ENCODE peak calls at places on chromosomes 5 and 9, in four cellular contexts. H, U, A and Z are unnamed samples.

GRCh38 chr5:64811050-64811640 is 42.4 kb downstream of the CWC27 start:
- DNase-seq in H (peak), U (peak), A (peak), Z (no peak)

GRCh38 chr5:75522542-75522941 is 10.9 kb downstream of the POLK start:
- DNase-seq in U (no peak), H (no peak), A (no peak), Z (no peak)

GRCh38 chr5:76270214-76270613 is 132.9 kb upstream of the IQGAP2 start:
- DNase-seq in A (no peak), U (no peak), H (peak), Z (no peak)

GRCh38 chr5:52139888-52140580 is 647.7 kb upstream of the ITGA1 start:
- DNase-seq in U (no peak), A (no peak), H (no peak), Z (no peak)

GRCh38 chr9:128118971-128119665 is 8.4 kb downstream of the PTGES2 start:
- DNase-seq in A (no peak), U (no peak), H (no peak), Z (no peak)

GRCh38 chr5:55604611-55605067 is 69.9 kb upstream of the PLPP1 start:
- DNase-seq in A (no peak), H (peak), U (no peak), Z (no peak)

GRCh38 chr9:88238281-88238571 is 100.0 kb upstream of the SPATA31C2 start:
- DNase-seq in H (no peak), A (no peak), U (no peak), Z (no peak)

GRCh38 chr5:144292029-144292428 is 121.4 kb downstream of the KCTD16 start:
- DNase-seq in U (no peak), A (no peak), H (no peak), Z (no peak)

GRCh38 chr9:97419315-97419867 is 7.5 kb downstream of the TDRD7 start:
- DNase-seq in A (no peak), U (no peak), H (peak), Z (no peak)

GRCh38 chr5:14265574-14265973 is 122.4 kb downstream of the TRIO start:
- DNase-seq in U (no peak), H (peak), A (no peak), Z (no peak)

GRCh38 chr5:132543472-132544201 is at the start of gene IL5:
- DNase-seq in H (no peak), U (no peak), A (no peak), Z (no peak)

GRCh38 chr5:56669534-56670483 is 145.5 kb upstream of the MAP3K1 start:
- DNase-seq in H (peak), A (no peak), U (peak), Z (no peak)

GRCh38 chr5:93571111-93571977 is 9.7 kb downstream of the NR2F1-AS1 start:
- DNase-seq in A (no peak), H (no peak), U (no peak), Z (no peak)

GRCh38 chr5:34731435-34732232 is 75.5 kb downstream of the RAI14 start:
- DNase-seq in U (no peak), H (no peak), A (no peak), Z (no peak)

GRCh38 chr5:74490814-74491213 is 149.7 kb downstream of the ENC1 start:
- DNase-seq in A (no peak), U (no peak), H (no peak), Z (no peak)

GRCh38 chr5:175460126-175460525 is 16.1 kb upstream of the DRD1 start:
- DNase-seq in A (no peak), H (peak), U (no peak), Z (no peak)

GRCh38 chr9:127144670-127145458 is 22.4 kb upstream of the ANGPTL2 start:
- DNase-seq in H (peak), A (no peak), U (no peak), Z (no peak)

GRCh38 chr5:158456756-158457155 is 597.8 kb upstream of the CLINT1 start:
- DNase-seq in U (no peak), A (no peak), H (peak), Z (no peak)

GRCh38 chr9:95213102-95213501 is 104.4 kb downstream of the FANCC start:
- DNase-seq in A (no peak), H (no peak), U (no peak), Z (no peak)

GRCh38 chr9:84932915-84933527 is 263.5 kb downstream of the NTRK2 start:
- DNase-seq in U (no peak), H (peak), A (no peak), Z (no peak)

GRCh38 chr5:142981886-142982820 is 212.0 kb downstream of the ARHGAP26 start:
- DNase-seq in H (peak), A (peak), U (no peak), Z (no peak)

GRCh38 chr5:66981705-66982387 is 214.8 kb downstream of the CD180 start:
- DNase-seq in U (no peak), H (no peak), A (no peak), Z (no peak)

GRCh38 chr5:44935262-44935661 is 126.5 kb downstream of the MRPS30 start:
- DNase-seq in A (peak), U (no peak), H (no peak), Z (no peak)

GRCh38 chr9:91740713-91741112 is 209.3 kb downstream of the ROR2 start:
- DNase-seq in U (no peak), A (no peak), H (peak), Z (no peak)

GRCh38 chr5:6592611-6593010 is 40.2 kb downstream of the NSUN2 start:
- DNase-seq in H (no peak), U (no peak), A (no peak), Z (no peak)

GRCh38 chr5:79753087-79753486 is 63.5 kb downstream of the CMYA5 start:
- DNase-seq in A (no peak), U (no peak), H (no peak), Z (no peak)

GRCh38 chr5:33806736-33807442 is 84.9 kb downstream of the ADAMTS12 start:
- DNase-seq in U (no peak), A (no peak), H (peak), Z (no peak)

GRCh38 chr5:54905246-54905770 is 80.1 kb downstream of the ESM1 start:
- DNase-seq in A (no peak), U (no peak), H (no peak), Z (no peak)

GRCh38 chr9:105067895-105068580 is 140.1 kb upstream of the ABCA1 start:
- DNase-seq in A (no peak), H (peak), U (no peak), Z (no peak)

GRCh38 chr5:37769840-37770239 is 70.0 kb downstream of the GDNF start:
- DNase-seq in U (no peak), A (no peak), H (no peak), Z (no peak)
- H3K27ac ChIP-seq in U (no peak), A (no peak), H (no peak), Z (no peak)

GRCh38 chr9:113919422-113919821 is 43.3 kb downstream of the ZNF618 start:
- DNase-seq in A (no peak), H (no peak), U (no peak), Z (no peak)
- H3K27ac ChIP-seq in A (no peak), H (no peak), U (no peak), Z (no peak)

GRCh38 chr9:4281676-4282075 is 18.2 kb downstream of the GLIS3 start:
- DNase-seq in A (no peak), U (no peak), H (no peak), Z (no peak)
- H3K27ac ChIP-seq in A (no peak), U (no peak), H (no peak), Z (no peak)

GRCh38 chr9:134500931-134501265 is 140.7 kb upstream of the COL5A1 start:
- DNase-seq in H (no peak), U (no peak), A (no peak), Z (no peak)

GRCh38 chr9:134503301-134504105 is 138.1 kb upstream of the COL5A1 start:
- DNase-seq in H (peak), A (no peak), U (no peak), Z (no peak)

GRCh38 chr9:134504106-134504385 is 137.6 kb upstream of the COL5A1 start:
- DNase-seq in U (no peak), H (no peak), A (no peak), Z (no peak)

GRCh38 chr9:134502261-134503211 is 139.1 kb upstream of the COL5A1 start:
- DNase-seq in A (no peak), H (peak), U (no peak), Z (no peak)

GRCh38 chr9:134501266-134502181 is 140.1 kb upstream of the COL5A1 start:
- DNase-seq in U (no peak), A (no peak), H (no peak), Z (no peak)
- H3K27ac ChIP-seq in U (no peak), A (no peak), H (no peak), Z (no peak)

GRCh38 chr5:116446356-116447005 is 128.1 kb downstream of the SEMA6A start:
- DNase-seq in H (no peak), A (no peak), U (no peak), Z (no peak)

GRCh38 chr5:116444373-116445058 is 130.1 kb downstream of the SEMA6A start:
- DNase-seq in H (no peak), U (no peak), A (no peak), Z (no peak)

GRCh38 chr5:116442095-116442534 is 132.5 kb downstream of the SEMA6A start:
- DNase-seq in H (peak), A (no peak), U (no peak), Z (peak)

GRCh38 chr5:116448450-116448849 is 126.2 kb downstream of the SEMA6A start:
- DNase-seq in U (no peak), A (no peak), H (no peak), Z (no peak)

DNA sequence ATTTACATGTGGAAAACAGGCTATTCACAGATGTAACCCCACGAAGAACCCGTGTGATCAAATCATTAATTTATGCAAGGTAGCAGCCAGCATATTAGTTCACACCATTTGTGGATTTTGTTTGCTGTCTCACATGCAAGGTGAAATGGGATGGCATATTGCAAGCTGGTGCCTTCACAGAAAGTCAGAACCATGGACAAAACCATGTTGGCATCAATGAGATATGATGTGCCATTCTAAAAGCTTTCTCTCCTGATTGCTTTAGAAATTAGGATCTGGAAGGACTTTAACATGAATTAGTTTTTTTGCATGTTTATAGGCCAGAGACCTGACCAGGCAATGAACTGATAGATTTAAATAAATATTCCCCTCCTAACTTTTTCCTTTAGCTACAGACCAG is 129.3 kb downstream of the SEMA6A start:
- DNase-seq in H (no peak), A (no peak), U (no peak), Z (no peak)
- H3K27ac ChIP-seq in H (no peak), A (no peak), U (no peak), Z (peak)